ENCODE peak calls at places on chromosome 13, in four cellular contexts. One of them, this sample, is unnamed.

GRCh38 chr13:23506821-23507210 is 63.4 kb upstream of the TNFRSF19 start:
- DNase-seq in Peyer's patch: no peak
- DNase-seq in A549: no peak
- DNase-seq in body of pancreas: no peak
- DNase-seq in this sample: no peak

GRCh38 chr13:72295173-72295572 is 428.2 kb upstream of the DACH1 start:
- DNase-seq in A549: no peak
- DNase-seq in Peyer's patch: no peak
- DNase-seq in body of pancreas: no peak
- DNase-seq in this sample: no peak

GRCh38 chr13:110663491-110663890 is 42.4 kb downstream of the CARS2 start:
- DNase-seq in body of pancreas: no peak
- DNase-seq in A549: no peak
- DNase-seq in Peyer's patch: no peak
- DNase-seq in this sample: no peak

GRCh38 chr13:25478186-25478585 is 106.4 kb downstream of the ATP8A2 start:
- DNase-seq in A549: no peak
- DNase-seq in Peyer's patch: no peak
- DNase-seq in body of pancreas: no peak
- DNase-seq in this sample: no peak

GRCh38 chr13:98214008-98214643 is 37.1 kb upstream of the RNF113B start:
- DNase-seq in Peyer's patch: no peak
- DNase-seq in A549: no peak
- DNase-seq in body of pancreas: no peak
- DNase-seq in this sample: peak; percentile 30

GRCh38 chr13:25037057-25037813 is 58.7 kb upstream of the PABPC3 start:
- DNase-seq in body of pancreas: peak; percentile 65
- DNase-seq in A549: no peak
- DNase-seq in Peyer's patch: peak; percentile 69
- DNase-seq in this sample: peak; percentile 48

GRCh38 chr13:51583469-51583874 is 790 bp upstream of the WDFY2 start:
- DNase-seq in A549: no peak
- DNase-seq in body of pancreas: no peak
- DNase-seq in Peyer's patch: no peak
- DNase-seq in this sample: no peak

GRCh38 chr13:72692884-72693514 is 34.4 kb downstream of the MZT1 start:
- DNase-seq in A549: no peak
- DNase-seq in body of pancreas: no peak
- DNase-seq in Peyer's patch: no peak
- DNase-seq in this sample: no peak

GRCh38 chr13:78161266-78161665 is 242.6 kb upstream of the EDNRB start:
- DNase-seq in Peyer's patch: no peak
- DNase-seq in A549: no peak
- DNase-seq in body of pancreas: no peak
- DNase-seq in this sample: no peak

GRCh38 chr13:104246955-104247354 is 1180.7 kb upstream of the SLC10A2 start:
- DNase-seq in A549: no peak
- DNase-seq in body of pancreas: no peak
- DNase-seq in Peyer's patch: no peak
- DNase-seq in this sample: no peak

GRCh38 chr13:51412431-51412830 is 40.4 kb downstream of the INTS6 start:
- DNase-seq in Peyer's patch: no peak
- DNase-seq in A549: no peak
- DNase-seq in body of pancreas: no peak
- DNase-seq in this sample: no peak

GRCh38 chr13:30580852-30581502 is 36.7 kb upstream of the USPL1 start:
- DNase-seq in body of pancreas: peak; percentile 57
- DNase-seq in Peyer's patch: no peak
- DNase-seq in A549: no peak
- DNase-seq in this sample: no peak

GRCh38 chr13:110713981-110714797 is 689 bp downstream of the ING1 start:
- DNase-seq in Peyer's patch: peak; percentile 90
- DNase-seq in A549: no peak
- DNase-seq in body of pancreas: peak; percentile 66
- DNase-seq in this sample: peak; percentile 29

GRCh38 chr13:24834902-24835510 is 71.0 kb downstream of the RNF17 start:
- DNase-seq in body of pancreas: no peak
- DNase-seq in Peyer's patch: no peak
- DNase-seq in A549: no peak
- DNase-seq in this sample: no peak

GRCh38 chr13:51501096-51501495 is 48.3 kb upstream of the INTS6 start:
- DNase-seq in body of pancreas: no peak
- DNase-seq in A549: no peak
- DNase-seq in Peyer's patch: no peak
- DNase-seq in this sample: no peak

GRCh38 chr13:110280231-110280813 is 26.6 kb downstream of the COL4A1 start:
- DNase-seq in Peyer's patch: no peak
- DNase-seq in A549: no peak
- DNase-seq in body of pancreas: no peak
- DNase-seq in this sample: no peak

GRCh38 chr13:35771898-35772297 is 295.4 kb upstream of the MAB21L1 start:
- DNase-seq in Peyer's patch: no peak
- DNase-seq in A549: no peak
- DNase-seq in body of pancreas: no peak
- DNase-seq in this sample: peak; percentile 73

GRCh38 chr13:79141082-79141481 is 265.0 kb downstream of the RBM26 start:
- DNase-seq in Peyer's patch: no peak
- DNase-seq in body of pancreas: no peak
- DNase-seq in A549: no peak
- DNase-seq in this sample: no peak

GRCh38 chr13:75770164-75771145 is 134.3 kb downstream of the LMO7 start:
- DNase-seq in A549: no peak
- DNase-seq in Peyer's patch: no peak
- DNase-seq in body of pancreas: no peak
- DNase-seq in this sample: no peak

GRCh38 chr13:46341112-46341711 is 45.8 kb downstream of the RUBCNL start:
- DNase-seq in Peyer's patch: no peak
- DNase-seq in body of pancreas: no peak
- DNase-seq in A549: no peak
- DNase-seq in this sample: no peak

GRCh38 chr13:27339299-27339698 is 68.7 kb downstream of the RASL11A start:
- DNase-seq in A549: peak; percentile 37
- DNase-seq in body of pancreas: peak; percentile 25
- DNase-seq in Peyer's patch: peak; percentile 81
- DNase-seq in this sample: peak; percentile 41

GRCh38 chr13:51646041-51646670 is 61.9 kb downstream of the WDFY2 start:
- DNase-seq in A549: no peak
- DNase-seq in body of pancreas: no peak
- DNase-seq in Peyer's patch: no peak
- DNase-seq in this sample: no peak

GRCh38 chr13:76286178-76286577 is 600.0 kb downstream of the KCTD12 start:
- DNase-seq in A549: no peak
- DNase-seq in Peyer's patch: no peak
- DNase-seq in body of pancreas: no peak
- DNase-seq in this sample: no peak

GRCh38 chr13:111661776-111662175 is 341.3 kb downstream of the TEX29 start:
- DNase-seq in A549: no peak
- DNase-seq in body of pancreas: no peak
- DNase-seq in Peyer's patch: no peak
- DNase-seq in this sample: no peak

GRCh38 chr13:104984296-104984818 is 1551.1 kb downstream of the EFNB2 start:
- DNase-seq in A549: no peak
- DNase-seq in body of pancreas: no peak
- DNase-seq in Peyer's patch: no peak
- DNase-seq in this sample: no peak

GRCh38 chr13:96036515-96036914 is 16.7 kb downstream of the UGGT2 start:
- DNase-seq in Peyer's patch: no peak
- DNase-seq in body of pancreas: no peak
- DNase-seq in A549: no peak
- DNase-seq in this sample: no peak

GRCh38 chr13:28584873-28585317 is 74.0 kb upstream of the POMP start:
- DNase-seq in Peyer's patch: no peak
- DNase-seq in A549: no peak
- DNase-seq in body of pancreas: no peak
- DNase-seq in this sample: no peak

GRCh38 chr13:50366488-50367174 is 351.4 kb downstream of the KCNRG start:
- DNase-seq in Peyer's patch: no peak
- DNase-seq in A549: no peak
- DNase-seq in body of pancreas: no peak
- DNase-seq in this sample: no peak

GRCh38 chr13:73230714-73231113 is 171.9 kb downstream of the KLF5 start:
- DNase-seq in Peyer's patch: no peak
- DNase-seq in A549: no peak
- DNase-seq in body of pancreas: no peak
- DNase-seq in this sample: no peak

GRCh38 chr13:49466240-49466914 is 22.3 kb downstream of the SETDB2 start:
- DNase-seq in A549: no peak
- DNase-seq in body of pancreas: no peak
- DNase-seq in Peyer's patch: no peak
- DNase-seq in this sample: no peak

GRCh38 chr13:97574926-97575325 is 141.0 kb downstream of the RAP2A start:
- DNase-seq in body of pancreas: no peak
- DNase-seq in Peyer's patch: peak; percentile 55
- DNase-seq in A549: no peak
- DNase-seq in this sample: peak; percentile 17

GRCh38 chr13:20499986-20500385 is 25.7 kb downstream of the CRYL1 start:
- DNase-seq in A549: no peak
- DNase-seq in body of pancreas: no peak
- DNase-seq in Peyer's patch: no peak
- DNase-seq in this sample: no peak

GRCh38 chr13:108033800-108034707 is 181.3 kb downstream of the LIG4 start:
- DNase-seq in body of pancreas: no peak
- DNase-seq in A549: no peak
- DNase-seq in Peyer's patch: no peak
- DNase-seq in this sample: no peak

GRCh38 chr13:28564030-28564429 is 69.1 kb upstream of the FLT1 start:
- DNase-seq in A549: no peak
- DNase-seq in body of pancreas: no peak
- DNase-seq in Peyer's patch: peak; percentile 54
- DNase-seq in this sample: peak; percentile 38

GRCh38 chr13:84654654-84655244 is 772.5 kb upstream of the SLITRK1 start:
- DNase-seq in A549: no peak
- DNase-seq in Peyer's patch: no peak
- DNase-seq in body of pancreas: no peak
- DNase-seq in this sample: no peak

GRCh38 chr13:77565635-77566034 is 30.1 kb downstream of the SCEL start:
- DNase-seq in A549: peak; percentile 4
- DNase-seq in body of pancreas: no peak
- DNase-seq in Peyer's patch: no peak
- DNase-seq in this sample: peak; percentile 43

GRCh38 chr13:114068723-114069322 is 63.6 kb downstream of the RASA3 start:
- DNase-seq in body of pancreas: no peak
- DNase-seq in A549: no peak
- DNase-seq in Peyer's patch: peak; percentile 51
- DNase-seq in this sample: no peak
- H3K27ac ChIP-seq in body of pancreas: peak overlapping the region; percentile 43
- H3K27ac ChIP-seq in A549: peak overlapping the region; percentile 100
- H3K27ac ChIP-seq in Peyer's patch: peak overlapping the region; percentile 83
- H3K27ac ChIP-seq in this sample: peak overlapping the region; percentile 100

GRCh38 chr13:42660367-42660965 is 86.5 kb downstream of the TNFSF11 start:
- DNase-seq in Peyer's patch: no peak
- DNase-seq in body of pancreas: no peak
- DNase-seq in A549: no peak
- DNase-seq in this sample: peak; percentile 10
- TF ChIP-seq CTCF in Peyer's patch: no peak
- TF ChIP-seq CTCF in body of pancreas: no peak
- TF ChIP-seq CTCF in A549: peak; percentile 47
- TF ChIP-seq CTCF in this sample: peak; percentile 14

GRCh38 chr13:99355267-99356215 is 48.3 kb upstream of the GPR183 start:
- DNase-seq in body of pancreas: no peak
- DNase-seq in A549: no peak
- DNase-seq in Peyer's patch: no peak
- DNase-seq in this sample: no peak
- H3K27ac ChIP-seq in body of pancreas: peak overlapping the region; percentile 56
- H3K27ac ChIP-seq in A549: no peak overlapping the region
- H3K27ac ChIP-seq in Peyer's patch: peak overlapping the region; percentile 88
- H3K27ac ChIP-seq in this sample: no peak overlapping the region

GRCh38 chr13:33510350-33510749 is 224.8 kb upstream of the STARD13 start:
- DNase-seq in body of pancreas: no peak
- DNase-seq in Peyer's patch: no peak
- DNase-seq in A549: no peak
- DNase-seq in this sample: no peak

GRCh38 chr13:33509642-33510229 is 224.2 kb upstream of the STARD13 start:
- DNase-seq in A549: no peak
- DNase-seq in body of pancreas: peak; percentile 32
- DNase-seq in Peyer's patch: peak; percentile 47
- DNase-seq in this sample: no peak

GRCh38 chr13:33518442-33518841 is 232.9 kb upstream of the STARD13 start:
- DNase-seq in A549: no peak
- DNase-seq in body of pancreas: no peak
- DNase-seq in Peyer's patch: no peak
- DNase-seq in this sample: no peak

GRCh38 chr13:33512880-33513554 is 227.5 kb upstream of the STARD13 start:
- DNase-seq in A549: no peak
- DNase-seq in body of pancreas: no peak
- DNase-seq in Peyer's patch: no peak
- DNase-seq in this sample: no peak

GRCh38 chr13:33514362-33514761 is 228.8 kb upstream of the STARD13 start:
- DNase-seq in Peyer's patch: no peak
- DNase-seq in body of pancreas: no peak
- DNase-seq in A549: no peak
- DNase-seq in this sample: no peak
- TF ChIP-seq CTCF in Peyer's patch: no peak
- TF ChIP-seq CTCF in body of pancreas: no peak
- TF ChIP-seq CTCF in A549: no peak
- TF ChIP-seq CTCF in this sample: no peak

GRCh38 chr13:106101201-106101600 is 434.3 kb downstream of the EFNB2 start:
- DNase-seq in body of pancreas: no peak
- DNase-seq in A549: no peak
- DNase-seq in Peyer's patch: no peak
- DNase-seq in this sample: no peak

GRCh38 chr13:106103779-106104178 is 431.7 kb downstream of the EFNB2 start:
- DNase-seq in Peyer's patch: peak; percentile 52
- DNase-seq in A549: peak; percentile 19
- DNase-seq in body of pancreas: no peak
- DNase-seq in this sample: peak; percentile 44

GRCh38 chr13:106105153-106105552 is 430.3 kb downstream of the EFNB2 start:
- DNase-seq in body of pancreas: no peak
- DNase-seq in Peyer's patch: no peak
- DNase-seq in A549: no peak
- DNase-seq in this sample: no peak

GRCh38 chr13:106104281-106104901 is 431.1 kb downstream of the EFNB2 start:
- DNase-seq in A549: peak; percentile 54
- DNase-seq in body of pancreas: no peak
- DNase-seq in Peyer's patch: no peak
- DNase-seq in this sample: peak; percentile 85

DNA sequence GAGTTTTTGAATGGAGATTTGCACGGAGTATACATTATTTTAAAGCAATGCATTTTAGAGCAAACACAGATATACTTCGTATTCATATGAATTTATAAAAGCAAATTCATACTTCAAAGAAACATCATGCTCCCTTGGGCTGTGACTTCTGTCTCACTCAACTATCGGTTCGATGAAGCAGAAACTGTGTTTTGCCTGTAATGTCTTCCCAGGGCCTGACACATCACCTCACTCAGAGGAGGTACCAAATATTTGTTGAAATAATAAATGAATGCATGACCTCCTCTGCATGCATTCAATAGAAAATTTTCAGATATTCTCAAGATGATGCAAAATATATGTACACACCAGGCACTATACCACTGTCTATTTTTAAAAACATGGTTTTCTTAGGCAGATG is 432.7 kb downstream of the EFNB2 start:
- DNase-seq in Peyer's patch: no peak
- DNase-seq in A549: no peak
- DNase-seq in body of pancreas: no peak
- DNase-seq in this sample: no peak
- H3K27ac ChIP-seq in Peyer's patch: no peak overlapping the region
- H3K27ac ChIP-seq in A549: peak overlapping the region; percentile 11
- H3K27ac ChIP-seq in body of pancreas: no peak overlapping the region
- H3K27ac ChIP-seq in this sample: no peak overlapping the region